ENCODE peak calls at places on chromosomes 11 and 22, in four cellular contexts. Q is A549, L is fibroblast of lung, V is body of pancreas. X is an unnamed sample. For H3K4me1, the result is how much of the 10 kb centered on the place peaks cover.

GRCh38 chr22:20433191-20433590 is 4.4 kb downstream of the SCARF2 start:
- DNase-seq in Q (no peak), L (no peak), V (no peak), X (no peak)

GRCh38 chr11:22976146-22976545 is 115.9 kb upstream of the CCDC179 start:
- DNase-seq in Q (no peak), L (peak), V (peak), X (peak)

GRCh38 chr11:76169473-76169881 is 36.8 kb downstream of the WNT11 start:
- DNase-seq in Q (no peak), L (no peak), V (no peak), X (no peak)

GRCh38 chr11:130874955-130875531 is 41.2 kb downstream of the SNX19 start:
- DNase-seq in Q (no peak), L (no peak), V (no peak), X (no peak)

GRCh38 chr22:21718492-21718891 is 17.1 kb downstream of the YPEL1 start:
- DNase-seq in Q (no peak), L (no peak), V (no peak), X (no peak)

GRCh38 chr11:3227568-3228444 is 4.4 kb downstream of the MRGPRE start:
- DNase-seq in Q (no peak), L (no peak), V (peak), X (no peak)

GRCh38 chr11:75597636-75598035 is 35.6 kb downstream of the SERPINH1 start:
- DNase-seq in Q (peak), L (no peak), V (no peak), X (no peak)

GRCh38 chr22:31839986-31840385 is 86.2 kb downstream of the DEPDC5 start:
- DNase-seq in Q (no peak), L (no peak), V (no peak), X (no peak)

GRCh38 chr11:72860592-72860991 is 46.4 kb downstream of the ATG16L2 start:
- DNase-seq in Q (no peak), L (no peak), V (no peak), X (no peak)

GRCh38 chr11:106012744-106013143 is 9.3 kb downstream of the MSANTD4 start:
- DNase-seq in Q (no peak), L (peak), V (peak), X (no peak)

GRCh38 chr11:63343130-63343529 is 26.5 kb upstream of the SLC22A9 start:
- DNase-seq in Q (no peak), L (no peak), V (no peak), X (no peak)

GRCh38 chr22:32324505-32325415 is 32.9 kb upstream of the RFPL3 start:
- DNase-seq in Q (no peak), L (no peak), V (no peak), X (peak)

GRCh38 chr22:25402160-25402500 is 162.3 kb upstream of the GRK3 start:
- DNase-seq in Q (no peak), L (no peak), V (no peak), X (no peak)

GRCh38 chr22:20650294-20651207 is 123.4 kb upstream of the SERPIND1 start:
- DNase-seq in Q (no peak), L (no peak), V (no peak), X (no peak)

GRCh38 chr22:37144180-37144554 is 5.5 kb downstream of the IL2RB start:
- DNase-seq in Q (no peak), L (no peak), V (no peak), X (no peak)
- H3K4me1 ChIP-seq in Q (under half), L (under half), V (under half), X (under half)

DNA sequence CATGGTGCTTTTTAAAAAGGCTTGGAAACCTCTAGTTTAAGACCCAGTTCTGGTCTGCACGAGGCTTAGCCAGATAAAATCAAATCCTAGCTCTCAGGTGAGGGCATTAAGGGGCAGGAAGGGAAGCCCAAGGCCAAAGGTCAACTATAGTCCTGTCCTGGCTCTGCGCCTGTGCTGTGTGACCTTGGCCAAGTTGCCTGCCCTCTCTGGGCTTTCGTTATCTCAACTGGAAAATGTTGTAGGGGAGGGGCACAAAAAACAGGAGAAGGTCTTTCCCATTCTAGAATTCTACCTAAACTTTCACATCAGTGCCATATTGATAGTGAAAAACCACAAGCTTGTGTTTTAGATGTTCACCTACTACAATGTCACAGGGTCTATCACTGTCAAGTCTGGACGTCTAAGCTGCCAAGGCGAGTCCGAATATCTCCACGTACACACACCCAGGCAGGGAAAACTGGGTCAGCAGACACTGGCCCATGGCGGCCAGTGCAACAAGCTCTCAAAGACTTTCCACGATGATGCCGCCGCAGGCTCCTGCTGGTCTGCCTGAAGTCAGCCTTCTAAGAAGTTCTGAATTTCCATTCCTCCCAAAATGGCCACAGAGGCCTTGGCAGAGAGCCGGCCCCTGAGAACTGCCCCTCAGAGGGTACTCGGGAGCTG is 18.0 kb downstream of the MN1 start:
- DNase-seq in Q (no peak), L (no peak), V (no peak), X (no peak)
- H3K4me1 ChIP-seq in Q (under half), L (under half), V (under half), X (under half)

DNA sequence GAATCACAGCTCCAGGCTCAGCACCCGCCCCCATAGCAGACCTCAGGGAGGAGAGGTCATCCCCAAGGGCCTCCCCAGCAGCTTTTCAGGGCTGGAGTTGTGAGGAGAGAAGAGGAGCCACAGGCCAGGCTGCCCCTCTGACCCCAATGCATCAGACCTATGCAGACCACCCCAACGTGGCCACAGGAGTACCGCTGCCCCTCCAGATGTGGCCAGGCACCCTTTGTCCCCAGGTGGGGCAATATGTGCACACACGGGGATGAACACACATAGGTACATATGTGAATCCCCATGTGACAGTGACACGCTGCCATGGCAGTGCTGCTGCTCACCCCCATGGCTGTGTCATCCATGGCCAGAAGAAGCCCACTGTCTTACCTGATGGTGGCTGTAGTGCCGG is 10.9 kb downstream of the USH1C start:
- DNase-seq in Q (no peak), L (no peak), V (no peak), X (no peak)
- H3K4me1 ChIP-seq in Q (under half), L (under half), V (under half), X (under half)

GRCh38 chr11:20054584-20054983 is 105.7 kb downstream of the DBX1 start:
- DNase-seq in Q (no peak), L (no peak), V (no peak), X (no peak)
- H3K4me1 ChIP-seq in Q (under half), L (under half), V (under half), X (under half)

GRCh38 chr11:33723238-33723881 is 12.9 kb downstream of the CD59 start:
- DNase-seq in Q (peak), L (peak), V (no peak), X (no peak)
- H3K4me1 ChIP-seq in Q (half or more), L (under half), V (under half), X (half or more)

GRCh38 chr22:35742342-35743100 is 24.8 kb downstream of the APOL5 start:
- DNase-seq in Q (no peak), L (peak), V (no peak), X (no peak)
- H3K4me1 ChIP-seq in Q (under half), L (under half), V (under half), X (under half)

DNA sequence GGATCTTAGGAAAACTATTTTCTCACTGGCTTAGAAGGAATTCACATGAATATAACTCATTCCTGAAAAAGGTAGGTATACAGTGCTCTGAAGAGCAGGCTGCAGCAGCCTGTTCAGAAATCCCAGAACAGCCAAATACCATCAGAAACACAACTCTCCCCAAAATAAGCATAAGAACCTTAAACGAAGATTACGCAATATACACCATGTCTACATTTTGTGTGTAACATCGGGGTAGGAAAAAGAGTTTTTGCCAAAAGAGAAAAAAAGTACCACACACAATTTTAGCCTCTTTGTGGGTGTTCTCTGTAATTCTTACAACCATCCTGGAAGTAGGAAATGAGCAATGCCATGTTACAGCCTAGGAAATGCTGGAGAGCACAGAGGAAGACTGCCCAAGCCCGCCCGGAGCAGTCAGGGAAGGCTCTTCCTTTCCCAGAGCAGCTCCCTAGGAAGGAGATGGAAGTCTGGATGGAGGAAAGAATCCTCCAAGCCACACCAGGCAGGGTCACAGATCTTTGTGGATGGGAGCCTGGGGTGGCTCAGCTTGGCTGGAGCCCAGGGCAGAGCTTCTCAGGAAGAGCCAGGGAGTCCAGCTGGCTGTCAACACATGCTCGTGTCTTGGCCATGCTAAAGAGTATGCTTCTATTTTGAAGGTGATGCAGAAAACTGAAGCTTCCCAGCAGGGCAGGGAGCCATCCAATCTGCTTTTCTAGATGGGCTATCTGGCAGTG is 49.7 kb upstream of the ARFGAP3 start:
- DNase-seq in Q (no peak), L (peak), V (no peak), X (no peak)
- H3K4me1 ChIP-seq in Q (under half), L (under half), V (half or more), X (under half)

GRCh38 chr22:30315962-30316576 is 10.7 kb downstream of the TBC1D10A start:
- DNase-seq in Q (no peak), L (no peak), V (no peak), X (no peak)

GRCh38 chr22:30312053-30312452 is 14.7 kb downstream of the TBC1D10A start:
- DNase-seq in Q (no peak), L (peak), V (no peak), X (no peak)

GRCh38 chr22:30313527-30314385 is 13.0 kb downstream of the TBC1D10A start:
- DNase-seq in Q (no peak), L (no peak), V (no peak), X (no peak)

GRCh38 chr22:30317778-30318177 is 9.0 kb downstream of the TBC1D10A start:
- DNase-seq in Q (no peak), L (no peak), V (no peak), X (no peak)

DNA sequence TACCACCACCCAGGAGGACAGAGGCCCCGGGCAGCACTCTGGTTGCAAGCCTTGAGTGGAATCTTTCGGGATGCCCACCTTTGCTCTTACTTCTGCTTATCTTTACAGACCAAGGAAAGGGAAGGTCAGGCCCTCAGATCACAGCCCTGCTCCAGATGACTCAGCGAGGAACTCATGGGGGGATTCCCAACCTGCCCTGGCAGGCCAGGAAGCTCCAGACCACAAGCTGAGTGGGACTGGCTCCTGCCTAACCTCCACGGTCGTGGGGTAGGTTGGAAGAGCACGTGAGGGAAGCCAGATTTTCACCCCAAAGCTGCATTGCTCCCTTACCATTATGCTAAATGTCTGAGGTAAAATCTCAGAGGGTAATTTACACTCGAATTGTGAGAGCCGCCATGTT is 11.8 kb downstream of the TBC1D10A start:
- DNase-seq in Q (no peak), L (no peak), V (no peak), X (no peak)
- H3K4me1 ChIP-seq in Q (under half), L (under half), V (half or more), X (half or more)

GRCh38 chr22:17775781-17776470 is 1.7 kb upstream of the BID start:
- DNase-seq in Q (no peak), L (no peak), V (no peak), X (no peak)

GRCh38 chr22:17772963-17773605 is 1.2 kb downstream of the BID start:
- DNase-seq in Q (no peak), L (no peak), V (peak), X (no peak)

GRCh38 chr22:17774928-17775675 is 833 bp upstream of the BID start:
- DNase-seq in Q (no peak), L (no peak), V (no peak), X (no peak)

GRCh38 chr22:17773606-17774205 is 563 bp downstream of the BID start:
- DNase-seq in Q (peak), L (no peak), V (peak), X (peak)

GRCh38 chr22:17774206-17774927 is at the start of gene BID:
- DNase-seq in Q (no peak), L (no peak), V (peak), X (peak)
- H3K4me1 ChIP-seq in Q (under half), L (under half), V (under half), X (under half)

DNA sequence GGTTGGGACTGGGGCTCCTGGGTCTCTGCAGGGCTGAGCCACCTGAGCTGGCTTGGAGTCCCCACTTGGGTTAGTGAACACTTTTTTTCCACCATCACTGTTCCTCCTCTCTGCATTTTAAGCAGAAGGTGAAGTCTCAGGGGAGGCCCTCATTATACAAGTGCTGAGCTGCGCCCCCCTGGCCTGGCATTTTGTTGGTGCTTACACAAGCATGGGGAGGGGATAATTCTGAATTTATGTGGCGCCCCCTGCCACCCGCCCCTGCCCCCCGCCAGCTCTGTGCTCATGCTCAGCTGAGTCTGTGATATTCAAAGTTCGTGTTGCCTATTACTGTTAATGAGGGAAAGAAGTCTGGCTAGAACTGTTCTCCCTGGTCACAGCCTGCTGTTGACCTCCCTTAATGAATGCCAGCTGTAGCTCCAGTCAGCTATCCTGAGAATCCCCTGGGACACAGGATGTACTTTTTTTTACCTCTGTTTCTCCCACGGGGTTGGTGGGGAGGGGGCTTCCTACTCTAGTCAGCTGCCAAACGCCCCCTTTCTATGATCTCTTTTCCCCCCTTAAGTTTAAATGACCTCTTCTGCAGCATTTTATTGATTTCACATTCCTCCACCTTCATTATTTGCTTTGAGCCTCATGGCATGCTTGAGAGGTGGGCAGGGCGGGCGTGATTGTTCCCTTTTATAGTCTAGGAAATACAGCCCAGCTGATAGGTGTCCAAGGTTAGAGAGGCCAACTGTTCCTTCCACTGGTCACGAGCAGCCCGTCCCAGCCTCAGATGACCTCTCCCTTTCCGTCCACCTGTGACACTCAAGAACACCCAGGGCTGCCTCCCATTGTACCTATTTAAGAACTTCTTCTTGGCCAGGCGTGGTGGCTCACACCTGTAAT is 12.2 kb downstream of the USP2 start:
- DNase-seq in Q (no peak), L (no peak), V (no peak), X (no peak)
- H3K4me1 ChIP-seq in Q (under half), L (under half), V (half or more), X (half or more)